ENCODE peak calls at places on chromosomes 1 and 21, in nine cellular contexts. K, B, W, O, R, P, N, Q and H are unnamed samples.

GRCh38 chr1:119873166-119874025 is 22.9 kb downstream of the ADAM30 start:
- DNase-seq in K (no peak), B (peak), W (peak), O (peak), R (peak), P (no peak), N (no peak), Q (peak), H (no peak)

GRCh38 chr1:222654849-222655248 is 37.0 kb downstream of the MIA3 start:
- DNase-seq in K (no peak), B (peak), W (no peak), O (no peak), R (peak), P (no peak), N (no peak), Q (no peak), H (no peak)

GRCh38 chr1:229217716-229218115 is 53.2 kb upstream of the RAB4A start:
- DNase-seq in K (no peak), B (peak), W (no peak), O (no peak), R (peak), P (no peak), N (no peak), Q (peak), H (no peak)

GRCh38 chr1:111145542-111145941 is 5.5 kb downstream of the CEPT1 start:
- DNase-seq in K (no peak), B (no peak), W (no peak), O (no peak), R (no peak), P (no peak), N (no peak), Q (no peak), H (no peak)

GRCh38 chr21:32249551-32250280 is 29.1 kb downstream of the MIS18A start:
- DNase-seq in K (no peak), B (no peak), W (no peak), O (no peak), R (no peak), P (no peak), N (no peak), Q (no peak), H (no peak)

GRCh38 chr1:34479731-34480130 is 275.1 kb upstream of the GJB5 start:
- DNase-seq in K (peak), B (no peak), W (no peak), O (no peak), R (no peak), P (no peak), N (peak), Q (no peak), H (no peak)

GRCh38 chr1:26070808-26071342 is 3.4 kb upstream of the TRIM63 start:
- DNase-seq in K (no peak), B (no peak), W (no peak), O (no peak), R (no peak), P (no peak), N (no peak), Q (no peak), H (no peak)

GRCh38 chr1:115933625-115934024 is 42.7 kb upstream of the SLC22A15 start:
- DNase-seq in K (no peak), B (no peak), W (no peak), O (no peak), R (no peak), P (no peak), N (no peak), Q (no peak), H (no peak)

GRCh38 chr1:43945898-43946243 is 879 bp upstream of the IPO13 start:
- DNase-seq in K (no peak), B (no peak), W (no peak), O (no peak), R (no peak), P (no peak), N (no peak), Q (no peak), H (no peak)

GRCh38 chr21:44317241-44317782 is 17.5 kb downstream of the PFKL start:
- DNase-seq in K (no peak), B (no peak), W (no peak), O (no peak), R (no peak), P (peak), N (no peak), Q (no peak), H (no peak)

GRCh38 chr1:42950146-42950480 is 8.6 kb downstream of the SLC2A1 start:
- DNase-seq in K (no peak), B (peak), W (peak), O (no peak), R (peak), P (no peak), N (no peak), Q (no peak), H (no peak)

GRCh38 chr1:50975436-50975835 is 5.4 kb downstream of the CDKN2C start:
- DNase-seq in K (no peak), B (no peak), W (no peak), O (no peak), R (no peak), P (no peak), N (no peak), Q (no peak), H (no peak)

GRCh38 chr1:144101397-144102050 is 129.7 kb upstream of the FAM72C start:
- DNase-seq in K (no peak), B (peak), W (no peak), O (no peak), R (no peak), P (peak), N (no peak), Q (peak), H (no peak)

GRCh38 chr1:39293375-39294070 is 89.0 kb downstream of the MACF1 start:
- DNase-seq in K (no peak), B (no peak), W (peak), O (peak), R (peak), P (no peak), N (no peak), Q (no peak), H (peak)

GRCh38 chr21:39968010-39968409 is 100.8 kb downstream of the PCP4 start:
- DNase-seq in K (no peak), B (no peak), W (no peak), O (no peak), R (no peak), P (no peak), N (no peak), Q (no peak), H (no peak)

GRCh38 chr1:10751160-10751559 is 45.3 kb downstream of the CASZ1 start:
- DNase-seq in K (no peak), B (no peak), W (no peak), O (no peak), R (no peak), P (no peak), N (no peak), Q (no peak), H (no peak)

GRCh38 chr1:160850541-160850940 is 12.1 kb downstream of the CD244 start:
- DNase-seq in K (no peak), B (no peak), W (no peak), O (no peak), R (no peak), P (no peak), N (no peak), Q (no peak), H (no peak)

GRCh38 chr1:150507912-150508864 is at the start of gene ECM1:
- DNase-seq in K (no peak), B (peak), W (peak), O (no peak), R (peak), P (peak), N (no peak), Q (no peak), H (no peak)